ENCODE peak calls at places on chromosomes 13 and 19, in five cellular contexts. One of them, this sample, is unnamed.
A peak's percentile ranks its signal among the peaks of the same experiment; 100 is the strongest.

GRCh38 chr13:102726430-102726829 is 31.6 kb upstream of the METTL21C start:
- DNase-seq in H1: no peak
- DNase-seq in IMR-90: no peak
- DNase-seq in trophoblast cell: peak; percentile 41
- DNase-seq in neuronal stem cell: no peak
- DNase-seq in this sample: no peak

GRCh38 chr19:53786744-53787143 is 37.4 kb downstream of the NLRP12 start:
- DNase-seq in neuronal stem cell: no peak
- DNase-seq in H1: no peak
- DNase-seq in IMR-90: no peak
- DNase-seq in trophoblast cell: no peak
- DNase-seq in this sample: no peak

GRCh38 chr13:112686364-112686763 is 3.5 kb upstream of the ATP11A start:
- DNase-seq in trophoblast cell: no peak
- DNase-seq in neuronal stem cell: no peak
- DNase-seq in H1: peak; percentile 24
- DNase-seq in IMR-90: no peak
- DNase-seq in this sample: peak; percentile 22

GRCh38 chr13:30918662-30919405 is 12.8 kb downstream of the MEDAG start:
- DNase-seq in IMR-90: no peak
- DNase-seq in H1: no peak
- DNase-seq in trophoblast cell: no peak
- DNase-seq in neuronal stem cell: no peak
- DNase-seq in this sample: no peak

GRCh38 chr19:51150627-51151026 is 8.5 kb downstream of the SIGLEC7 start:
- DNase-seq in neuronal stem cell: no peak
- DNase-seq in trophoblast cell: no peak
- DNase-seq in IMR-90: no peak
- DNase-seq in H1: no peak
- DNase-seq in this sample: no peak

GRCh38 chr19:17888260-17888659 is 16.5 kb downstream of the SLC5A5 start:
- DNase-seq in H1: no peak
- DNase-seq in IMR-90: no peak
- DNase-seq in trophoblast cell: no peak
- DNase-seq in neuronal stem cell: no peak
- DNase-seq in this sample: no peak

GRCh38 chr13:103517066-103517767 is 451.0 kb upstream of the SLC10A2 start:
- DNase-seq in neuronal stem cell: no peak
- DNase-seq in IMR-90: no peak
- DNase-seq in H1: no peak
- DNase-seq in trophoblast cell: no peak
- DNase-seq in this sample: no peak

GRCh38 chr13:49649244-49649962 is 21.1 kb downstream of the ARL11 start:
- DNase-seq in IMR-90: peak; percentile 68
- DNase-seq in H1: no peak
- DNase-seq in trophoblast cell: peak; percentile 55
- DNase-seq in neuronal stem cell: no peak
- DNase-seq in this sample: no peak

GRCh38 chr19:2607712-2608601 is 94.5 kb downstream of the GNG7 start:
- DNase-seq in IMR-90: no peak
- DNase-seq in H1: no peak
- DNase-seq in trophoblast cell: no peak
- DNase-seq in neuronal stem cell: no peak
- DNase-seq in this sample: no peak

GRCh38 chr13:77514336-77514726 is 21.2 kb upstream of the SCEL start:
- DNase-seq in neuronal stem cell: no peak
- DNase-seq in trophoblast cell: no peak
- DNase-seq in IMR-90: no peak
- DNase-seq in H1: no peak
- DNase-seq in this sample: no peak

GRCh38 chr19:35752746-35753350 is 4.0 kb downstream of the HSPB6 start:
- DNase-seq in trophoblast cell: no peak
- DNase-seq in neuronal stem cell: no peak
- DNase-seq in H1: no peak
- DNase-seq in IMR-90: no peak
- DNase-seq in this sample: no peak

GRCh38 chr13:48403151-48403631 is 9.7 kb downstream of the LPAR6 start:
- DNase-seq in IMR-90: peak; percentile 18
- DNase-seq in H1: no peak
- DNase-seq in neuronal stem cell: no peak
- DNase-seq in trophoblast cell: peak; percentile 35
- DNase-seq in this sample: no peak

GRCh38 chr19:48874309-48875135 is 2.3 kb downstream of the PPP1R15A start:
- DNase-seq in H1: no peak
- DNase-seq in IMR-90: peak; percentile 80
- DNase-seq in neuronal stem cell: no peak
- DNase-seq in trophoblast cell: peak; percentile 62
- DNase-seq in this sample: no peak

GRCh38 chr19:41711376-41712261 is 3.2 kb downstream of the CEACAM5 start:
- DNase-seq in IMR-90: no peak
- DNase-seq in trophoblast cell: no peak
- DNase-seq in H1: no peak
- DNase-seq in neuronal stem cell: no peak
- DNase-seq in this sample: no peak

GRCh38 chr13:29743229-29743786 is 107.1 kb downstream of the UBL3 start:
- DNase-seq in IMR-90: peak; percentile 79
- DNase-seq in trophoblast cell: no peak
- DNase-seq in H1: no peak
- DNase-seq in neuronal stem cell: no peak
- DNase-seq in this sample: no peak

GRCh38 chr19:41206456-41206855 is 12.6 kb upstream of the AXL start:
- DNase-seq in IMR-90: no peak
- DNase-seq in neuronal stem cell: no peak
- DNase-seq in trophoblast cell: no peak
- DNase-seq in H1: no peak
- DNase-seq in this sample: no peak

GRCh38 chr13:41562083-41562482 is 104.7 kb downstream of the RGCC start:
- DNase-seq in IMR-90: peak; percentile 92
- DNase-seq in neuronal stem cell: no peak
- DNase-seq in trophoblast cell: peak; percentile 38
- DNase-seq in H1: no peak
- DNase-seq in this sample: no peak

GRCh38 chr19:19997656-19998268 is 41.5 kb downstream of the ZNF682 start:
- DNase-seq in trophoblast cell: peak; percentile 48
- DNase-seq in IMR-90: no peak
- DNase-seq in H1: peak; percentile 90
- DNase-seq in neuronal stem cell: no peak
- DNase-seq in this sample: peak; percentile 74

GRCh38 chr13:85434927-85435326 is 364.3 kb downstream of the SLITRK6 start:
- DNase-seq in trophoblast cell: no peak
- DNase-seq in neuronal stem cell: no peak
- DNase-seq in H1: no peak
- DNase-seq in IMR-90: no peak
- DNase-seq in this sample: no peak

GRCh38 chr19:29872224-29872731 is 60.5 kb downstream of the CCNE1 start:
- DNase-seq in IMR-90: no peak
- DNase-seq in trophoblast cell: peak; percentile 67
- DNase-seq in neuronal stem cell: peak; percentile 31
- DNase-seq in H1: peak; percentile 69
- DNase-seq in this sample: peak; percentile 69

GRCh38 chr19:5717215-5717614 is 2.7 kb downstream of the LONP1 start:
- DNase-seq in IMR-90: no peak
- DNase-seq in neuronal stem cell: no peak
- DNase-seq in trophoblast cell: no peak
- DNase-seq in H1: no peak
- DNase-seq in this sample: no peak

GRCh38 chr13:62846302-62846701 is 1430.7 kb upstream of the PCDH20 start:
- DNase-seq in H1: no peak
- DNase-seq in IMR-90: peak; percentile 62
- DNase-seq in trophoblast cell: no peak
- DNase-seq in neuronal stem cell: no peak
- DNase-seq in this sample: no peak

GRCh38 chr19:51166846-51167490 is 24.9 kb downstream of the SIGLEC7 start:
- DNase-seq in IMR-90: no peak
- DNase-seq in H1: no peak
- DNase-seq in neuronal stem cell: no peak
- DNase-seq in trophoblast cell: peak; percentile 3
- DNase-seq in this sample: no peak

GRCh38 chr19:51511353-51511752 is 9.8 kb upstream of the SIGLEC12 start:
- DNase-seq in neuronal stem cell: no peak
- DNase-seq in trophoblast cell: peak; percentile 22
- DNase-seq in H1: no peak
- DNase-seq in IMR-90: no peak
- DNase-seq in this sample: no peak

GRCh38 chr13:30904043-30904442 is 2.0 kb upstream of the MEDAG start:
- DNase-seq in trophoblast cell: peak; percentile 4
- DNase-seq in H1: no peak
- DNase-seq in IMR-90: peak; percentile 52
- DNase-seq in neuronal stem cell: no peak
- DNase-seq in this sample: no peak

GRCh38 chr19:38500450-38500849 is 67.0 kb downstream of the RYR1 start:
- DNase-seq in trophoblast cell: no peak
- DNase-seq in IMR-90: no peak
- DNase-seq in H1: no peak
- DNase-seq in neuronal stem cell: no peak
- DNase-seq in this sample: no peak

GRCh38 chr19:13034636-13035035 is 39.4 kb downstream of the NFIX start:
- DNase-seq in H1: no peak
- DNase-seq in neuronal stem cell: no peak
- DNase-seq in IMR-90: no peak
- DNase-seq in trophoblast cell: no peak
- DNase-seq in this sample: no peak
- H3K27ac ChIP-seq in H1: no peak overlapping the region
- H3K27ac ChIP-seq in neuronal stem cell: no peak overlapping the region
- H3K27ac ChIP-seq in IMR-90: no peak overlapping the region
- H3K27ac ChIP-seq in trophoblast cell: no peak overlapping the region
- H3K27ac ChIP-seq in this sample: no peak overlapping the region

GRCh38 chr13:25300861-25301346 is 521 bp upstream of the NUP58 start:
- DNase-seq in H1: no peak
- DNase-seq in IMR-90: no peak
- DNase-seq in trophoblast cell: peak; percentile 16
- DNase-seq in neuronal stem cell: no peak
- DNase-seq in this sample: peak; percentile 32
- H4K91ac ChIP-seq in H1: peak overlapping the region; percentile 6
- H4K91ac ChIP-seq in IMR-90: peak overlapping the region; percentile 90
- H4K91ac ChIP-seq in trophoblast cell: peak overlapping the region; percentile 61
- H4K91ac ChIP-seq in neuronal stem cell: no peak overlapping the region
- H4K91ac ChIP-seq in this sample: no peak overlapping the region

GRCh38 chr19:13765395-13766094 is 1.2 kb downstream of the MRI1 start:
- DNase-seq in trophoblast cell: peak; percentile 48
- DNase-seq in neuronal stem cell: no peak
- DNase-seq in IMR-90: no peak
- DNase-seq in H1: peak; percentile 49
- DNase-seq in this sample: peak; percentile 34

GRCh38 chr19:13766095-13766481 is 1.8 kb downstream of the MRI1 start:
- DNase-seq in trophoblast cell: no peak
- DNase-seq in neuronal stem cell: no peak
- DNase-seq in H1: no peak
- DNase-seq in IMR-90: no peak
- DNase-seq in this sample: no peak

GRCh38 chr19:13768510-13768909 is 4.2 kb downstream of the MRI1 start:
- DNase-seq in trophoblast cell: no peak
- DNase-seq in IMR-90: no peak
- DNase-seq in H1: no peak
- DNase-seq in neuronal stem cell: no peak
- DNase-seq in this sample: no peak

GRCh38 chr19:13774217-13775191 is at the start of gene C19orf53:
- DNase-seq in neuronal stem cell: peak; percentile 81
- DNase-seq in trophoblast cell: peak; percentile 95
- DNase-seq in IMR-90: peak; percentile 94
- DNase-seq in H1: peak; percentile 85
- DNase-seq in this sample: peak; percentile 87

GRCh38 chr19:13770013-13770635 is 4.1 kb upstream of the C19orf53 start:
- DNase-seq in IMR-90: no peak
- DNase-seq in H1: no peak
- DNase-seq in trophoblast cell: no peak
- DNase-seq in neuronal stem cell: no peak
- DNase-seq in this sample: no peak
- H3K27ac ChIP-seq in IMR-90: no peak overlapping the region
- H3K27ac ChIP-seq in H1: no peak overlapping the region
- H3K27ac ChIP-seq in trophoblast cell: no peak overlapping the region
- H3K27ac ChIP-seq in neuronal stem cell: no peak overlapping the region
- H3K27ac ChIP-seq in this sample: no peak overlapping the region

DNA sequence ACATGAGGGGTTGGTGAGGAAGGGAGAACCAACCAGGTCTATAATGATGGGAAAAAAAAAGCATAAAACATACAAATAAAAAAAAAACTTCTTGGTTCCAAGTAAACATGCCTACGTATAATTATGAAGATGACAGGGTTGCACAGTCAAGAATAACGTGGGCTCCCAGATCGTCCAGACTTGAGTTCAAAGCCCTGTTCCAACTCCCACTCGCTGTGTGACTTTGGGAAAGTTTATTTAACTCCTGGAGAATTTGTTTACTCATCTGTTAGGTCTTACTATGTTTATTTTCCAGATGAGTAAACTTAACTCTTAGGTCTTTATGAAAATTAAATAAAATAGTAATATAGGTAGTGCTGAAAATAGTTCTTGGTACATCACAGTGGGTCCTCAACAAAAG is 13.8 kb downstream of the STARD13 start:
- DNase-seq in trophoblast cell: no peak
- DNase-seq in IMR-90: peak; percentile 50
- DNase-seq in neuronal stem cell: no peak
- DNase-seq in H1: no peak
- DNase-seq in this sample: no peak
- H4K91ac ChIP-seq in trophoblast cell: no peak overlapping the region
- H4K91ac ChIP-seq in IMR-90: no peak overlapping the region
- H4K91ac ChIP-seq in neuronal stem cell: no peak overlapping the region
- H4K91ac ChIP-seq in H1: no peak overlapping the region
- H4K91ac ChIP-seq in this sample: no peak overlapping the region

DNA sequence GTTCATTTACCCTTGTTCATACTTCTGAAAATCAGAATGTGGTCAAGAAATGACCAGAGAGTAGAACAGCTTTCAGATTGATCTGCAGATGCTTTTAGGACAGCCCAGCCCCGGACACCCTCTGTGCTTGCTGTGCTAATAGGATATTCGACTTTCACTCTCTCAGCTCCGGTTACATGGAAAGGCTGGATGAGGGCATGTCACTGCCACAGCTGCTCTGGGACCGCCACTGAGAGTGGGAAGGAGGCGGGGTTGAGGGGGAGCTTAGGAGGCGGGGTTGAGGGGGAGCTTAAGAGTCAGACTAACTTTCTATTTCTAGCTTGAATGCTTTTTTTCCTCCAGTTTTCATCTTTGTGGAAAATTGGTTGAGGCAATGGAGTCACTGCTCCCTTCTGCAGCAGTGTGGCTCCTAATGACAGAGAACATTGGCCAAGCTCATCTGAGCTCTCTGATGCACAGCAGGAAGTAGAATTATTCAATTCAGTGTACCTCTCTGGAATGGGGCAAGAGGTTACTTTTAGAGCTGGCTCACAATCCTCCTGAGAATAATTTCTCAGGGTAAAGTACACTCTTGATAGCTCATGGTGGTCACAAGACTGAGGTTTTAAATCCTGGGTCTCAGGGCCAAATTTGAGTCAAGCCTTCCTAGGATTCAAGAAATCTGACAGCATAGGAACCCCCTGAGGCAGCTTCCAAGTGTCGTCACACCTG is 74.6 kb upstream of the NPAS1 start:
- DNase-seq in IMR-90: peak; percentile 70
- DNase-seq in trophoblast cell: no peak
- DNase-seq in H1: peak; percentile 52
- DNase-seq in neuronal stem cell: peak; percentile 69
- DNase-seq in this sample: peak; percentile 61
- H3K27ac ChIP-seq in IMR-90: no peak overlapping the region
- H3K27ac ChIP-seq in trophoblast cell: no peak overlapping the region
- H3K27ac ChIP-seq in H1: no peak overlapping the region
- H3K27ac ChIP-seq in neuronal stem cell: peak overlapping the region; percentile 68
- H3K27ac ChIP-seq in this sample: no peak overlapping the region

GRCh38 chr19:37217855-37218591 is at the start of gene ZNF383:
- DNase-seq in trophoblast cell: peak; percentile 91
- DNase-seq in neuronal stem cell: peak; percentile 82
- DNase-seq in H1: peak; percentile 92
- DNase-seq in IMR-90: peak; percentile 84
- DNase-seq in this sample: peak; percentile 95
- H4K91ac ChIP-seq in trophoblast cell: peak within 1 kb of the TSS; percentile 93
- H4K91ac ChIP-seq in neuronal stem cell: peak within 1 kb of the TSS; percentile 94
- H4K91ac ChIP-seq in H1: peak within 1 kb of the TSS; percentile 99
- H4K91ac ChIP-seq in IMR-90: peak within 1 kb of the TSS; percentile 98
- H4K91ac ChIP-seq in this sample: no peak within 1 kb of the TSS

This sample was measured in H9.